ENCODE peak calls at places on chromosomes 5 and 9, in ten cellular contexts. D is suprapubic skin, Q is A673, P is A549, N is stomach, I is neuronal stem cell, T is GM23248, V is adrenal gland, O is IMR-90, X is left ventricle myocardium inferior. W is an unnamed sample.
A peak's percentile ranks its signal among the peaks of the same experiment; 100 is the strongest.

GRCh38 chr5:18072600-18072999 is 438.3 kb downstream of the TAF11L14 start:
- DNase-seq in O (no peak), I (no peak), X (no peak), T (no peak), N (no peak), Q (no peak), D (no peak), P (no peak), V (no peak), W (no peak)

GRCh38 chr9:33157960-33158359 is 9.2 kb downstream of the B4GALT1 start:
- DNase-seq in V (no peak), I (no peak), P (no peak), X (no peak), O (no peak), N (no peak), T (peak; percentile 32), Q (no peak), D (no peak), W (peak; percentile 81)

GRCh38 chr5:176779537-176779936 is 30.8 kb upstream of the UNC5A start:
- DNase-seq in Q (no peak), V (no peak), N (no peak), T (peak; percentile 20), I (no peak), O (no peak), P (no peak), X (no peak), D (peak; percentile 30), W (no peak)

GRCh38 chr5:131221888-131222287 is 42.0 kb upstream of the CDC42SE2 start:
- DNase-seq in V (no peak), I (no peak), X (no peak), N (no peak), P (no peak), T (peak; percentile 64), Q (no peak), D (no peak), O (peak; percentile 56), W (no peak)

GRCh38 chr5:16536246-16536645 is 70.6 kb upstream of the ZNF622 start:
- DNase-seq in O (peak; percentile 24), P (peak; percentile 16), D (no peak), Q (no peak), X (no peak), V (no peak), I (no peak), N (no peak), T (peak; percentile 70), W (no peak)

GRCh38 chr5:93100976-93101375 is 480.0 kb downstream of the NR2F1-AS1 start:
- DNase-seq in T (peak; percentile 26), N (no peak), Q (no peak), V (no peak), X (no peak), P (no peak), O (no peak), I (no peak), D (no peak), W (no peak)

GRCh38 chr9:93122721-93123221 is 11.3 kb downstream of the NINJ1 start:
- DNase-seq in X (no peak), T (no peak), N (no peak), D (peak; percentile 46), Q (no peak), O (no peak), V (peak; percentile 30), I (no peak), P (no peak), W (no peak)

GRCh38 chr9:89850153-89850552 is 245.3 kb downstream of the GADD45G start:
- DNase-seq in X (no peak), D (no peak), I (no peak), V (no peak), Q (no peak), T (no peak), O (no peak), N (no peak), P (no peak), W (no peak)

GRCh38 chr9:32554107-32554506 is 1.7 kb upstream of the TOPORS start:
- DNase-seq in V (no peak), N (no peak), I (no peak), Q (peak; percentile 13), D (no peak), T (peak; percentile 11), P (no peak), X (no peak), O (peak; percentile 29), W (no peak)

DNA sequence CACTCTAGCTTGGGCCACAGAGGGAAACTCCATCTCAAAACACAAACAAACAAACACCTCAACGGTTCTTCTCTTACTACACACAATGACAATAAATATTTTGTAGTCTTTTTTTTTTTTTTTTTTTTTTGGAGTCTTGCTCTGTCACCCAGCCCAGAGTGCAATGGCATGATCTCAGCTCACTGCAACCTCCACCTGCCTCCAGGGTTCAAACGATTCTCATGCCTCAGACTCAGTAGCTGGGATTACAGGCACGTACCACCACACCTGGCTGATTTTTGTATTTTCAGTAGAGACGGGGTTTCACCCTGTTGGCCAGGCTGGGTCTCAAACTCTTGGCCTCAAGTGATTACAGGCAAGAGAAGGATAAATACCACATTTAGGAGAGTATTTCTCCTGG is 30.1 kb downstream of the ERGIC1 start:
- DNase-seq in P (no peak), D (no peak), N (no peak), O (no peak), I (no peak), V (no peak), Q (no peak), X (no peak), T (no peak), W (no peak)
- H3K4me1 ChIP-seq in P (peaks cover 99% of the 10 kb centered on the region), D (peaks cover 70% of the 10 kb centered on the region), N (peaks cover 85% of the 10 kb centered on the region), O (peaks cover 44% of the 10 kb centered on the region), I (peaks cover 25% of the 10 kb centered on the region), V (peaks cover 89% of the 10 kb centered on the region), Q (no peaks in the 10 kb centered on the region), X (peaks cover 89% of the 10 kb centered on the region), T (peaks cover 55% of the 10 kb centered on the region), W (peaks cover 65% of the 10 kb centered on the region)

GRCh38 chr9:124045830-124046177 is 34.2 kb downstream of the LHX2 start:
- DNase-seq in X (no peak), V (peak; percentile 16), T (no peak), P (no peak), N (no peak), I (no peak), D (no peak), O (no peak), Q (no peak), W (no peak)
- H3K4me3 ChIP-seq in X (peak overlapping the region; percentile 65), V (no peak overlapping the region), T (peak overlapping the region; percentile 63), P (no peak overlapping the region), N (peak overlapping the region; percentile 35), I (peak overlapping the region; percentile 64), D (peak overlapping the region; percentile 49), O (no peak overlapping the region), Q (peak overlapping the region; percentile 26), W (no peak overlapping the region)

DNA sequence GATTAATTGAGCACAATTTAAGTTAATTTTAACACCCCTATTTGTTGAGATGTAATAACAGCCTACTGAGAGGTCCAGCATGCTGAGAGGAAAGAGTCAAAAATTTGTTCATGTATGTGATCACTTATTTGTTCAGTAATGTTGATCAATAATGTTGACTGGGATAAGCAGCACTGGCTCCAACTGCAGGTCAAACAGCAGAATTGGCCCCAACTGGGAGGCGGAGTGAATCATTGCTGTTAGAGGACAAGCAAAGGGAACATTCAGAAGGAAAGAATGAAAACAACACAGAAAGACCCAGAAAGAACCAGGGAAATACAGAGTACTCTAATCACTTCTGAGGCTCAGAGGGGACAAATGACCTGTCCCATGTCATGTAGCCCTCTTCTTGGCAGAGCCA is 221.1 kb downstream of the COMMD10 start:
- DNase-seq in T (peak; percentile 5), Q (no peak), N (no peak), V (no peak), I (no peak), P (no peak), D (no peak), O (no peak), X (no peak), W (no peak)
- H3K9me3 ChIP-seq in T (no peaks in the 10 kb centered on the region), Q (peaks cover 11% of the 10 kb centered on the region), N (no peaks in the 10 kb centered on the region), V (peaks cover 6% of the 10 kb centered on the region), I (peaks cover 6% of the 10 kb centered on the region), P (peaks cover 4% of the 10 kb centered on the region), D (peaks cover 24% of the 10 kb centered on the region), O (peaks cover 5% of the 10 kb centered on the region), X (peaks cover 52% of the 10 kb centered on the region), W (peaks cover 4% of the 10 kb centered on the region)

GRCh38 chr5:172113036-172113435 is 75.0 kb downstream of the STK10 start:
- DNase-seq in V (no peak), T (no peak), Q (no peak), O (no peak), N (no peak), P (no peak), X (peak; percentile 9), I (no peak), D (no peak), W (no peak)
- H3K4me1 ChIP-seq in V (peaks cover 23% of the 10 kb centered on the region), T (peaks cover 18% of the 10 kb centered on the region), Q (no peaks in the 10 kb centered on the region), O (peaks cover 11% of the 10 kb centered on the region), N (peaks cover 70% of the 10 kb centered on the region), P (peaks cover 6% of the 10 kb centered on the region), X (peaks cover 56% of the 10 kb centered on the region), I (peaks cover 2% of the 10 kb centered on the region), D (peaks cover 24% of the 10 kb centered on the region), W (peaks cover under 1% of the 10 kb centered on the region)

DNA sequence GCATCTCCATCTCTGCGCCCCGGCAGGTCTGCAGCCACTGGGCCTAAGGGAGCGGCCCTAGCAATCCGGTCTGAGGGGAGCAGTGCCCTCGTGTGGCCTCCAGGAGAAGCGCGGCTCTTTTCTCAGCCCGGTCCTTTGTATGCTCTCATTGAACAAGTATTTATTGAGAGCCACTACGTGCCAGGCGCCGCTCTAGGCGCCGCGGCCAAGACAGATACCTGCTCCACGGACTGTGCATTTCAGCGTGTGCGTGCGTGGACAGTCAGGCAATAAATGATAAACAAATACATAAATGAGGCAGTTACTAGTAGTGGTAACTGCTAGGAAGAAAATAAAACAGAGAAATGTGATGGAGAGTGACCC is 2.3 kb upstream of the SLC4A9 start:
- DNase-seq in I (peak; percentile 78), N (peak; percentile 92), P (peak; percentile 89), O (peak; percentile 83), D (peak; percentile 88), Q (peak; percentile 88), V (peak; percentile 80), X (peak; percentile 81), T (peak; percentile 91), W (peak; percentile 88)
- H3K4me3 ChIP-seq in I (no peak overlapping the region), N (peak overlapping the region; percentile 22), P (no peak overlapping the region), O (peak overlapping the region; percentile 5), D (peak overlapping the region; percentile 0), Q (peak overlapping the region; percentile 19), V (no peak overlapping the region), X (peak overlapping the region; percentile 40), T (peak overlapping the region; percentile 69), W (no peak overlapping the region)

DNA sequence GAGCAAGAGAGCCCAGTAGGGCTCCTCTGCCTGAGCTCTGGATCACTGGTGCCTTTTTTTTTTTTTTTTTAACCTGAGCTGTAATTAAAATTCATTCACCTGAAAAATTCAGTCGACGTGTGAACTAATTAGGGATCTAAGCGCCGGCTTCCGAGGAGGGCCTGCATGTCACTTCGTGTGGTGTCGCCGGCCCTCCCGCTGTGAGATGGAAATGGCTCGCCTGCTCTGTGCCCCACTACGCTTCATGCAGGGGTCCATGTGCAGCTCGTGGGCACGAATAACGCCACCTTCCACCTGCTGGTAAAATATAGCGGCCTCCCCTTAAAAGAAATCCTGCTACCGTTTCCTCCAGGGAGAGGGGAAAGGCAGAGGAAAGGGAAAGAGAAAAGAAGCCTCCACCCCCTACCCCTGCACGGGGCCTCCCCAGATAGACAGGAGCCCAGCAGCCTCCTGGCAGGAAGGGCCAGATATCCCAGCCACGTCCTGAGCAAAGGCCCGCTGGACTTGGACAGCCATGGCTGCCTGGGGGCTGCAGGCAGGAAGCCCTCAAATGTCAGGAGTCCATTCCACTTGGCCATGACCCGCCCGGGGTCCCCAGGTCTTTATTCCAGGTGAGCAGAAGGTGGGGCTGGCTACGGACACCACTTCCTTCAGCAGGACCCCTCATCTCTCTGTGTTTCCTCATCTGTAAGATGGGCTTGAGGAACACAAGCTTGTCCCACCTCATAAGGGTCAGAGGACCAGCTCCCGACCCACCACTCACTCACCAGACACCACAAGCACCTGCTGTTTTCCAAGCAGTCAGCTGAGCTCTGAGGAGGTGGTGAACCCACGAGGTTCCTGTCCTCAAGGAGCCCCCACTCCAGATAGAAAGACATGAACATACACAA is 38.2 kb upstream of the ZNF354A start:
- DNase-seq in N (peak; percentile 11), P (no peak), I (no peak), D (no peak), X (no peak), Q (no peak), O (no peak), V (no peak), T (no peak), W (no peak)
- H3K9me3 ChIP-seq in N (no peaks in the 10 kb centered on the region), P (peaks cover 23% of the 10 kb centered on the region), I (no peaks in the 10 kb centered on the region), D (no peaks in the 10 kb centered on the region), X (peaks cover 9% of the 10 kb centered on the region), Q (no peaks in the 10 kb centered on the region), O (peaks cover 52% of the 10 kb centered on the region), V (no peaks in the 10 kb centered on the region), T (no peaks in the 10 kb centered on the region), W (no peaks in the 10 kb centered on the region)

W was measured in Caco-2.